ENCODE peak calls at places on chromosomes 4 and X, in six cellular contexts. J is Caco-2, E is hepatocyte, L is PC-3, X is ovary, Y is MM.1S. W is an unnamed sample.

GRCh38 chr4:138114434-138114833 is 127.7 kb downstream of the SLC7A11 start:
- DNase-seq in J (no peak), E (no peak), L (no peak), X (no peak), Y (peak), W (peak)

GRCh38 chr4:152265149-152265621 is 270.7 kb downstream of the FBXW7 start:
- DNase-seq in J (no peak), E (peak), L (peak), X (no peak), Y (no peak), W (no peak)

GRCh38 chr4:102758241-102758871 is 2.4 kb downstream of the MANBA start:
- DNase-seq in J (no peak), E (no peak), L (peak), X (no peak), Y (no peak), W (no peak)

GRCh38 chr4:21982087-21982486 is 33.5 kb upstream of the KCNIP4 start:
- DNase-seq in J (no peak), E (no peak), L (no peak), X (no peak), Y (no peak), W (no peak)

GRCh38 chrX:120429776-120430535 is 39.1 kb downstream of the LAMP2 start:
- DNase-seq in J (no peak), E (no peak), L (no peak), X (no peak), Y (no peak), W (peak)

GRCh38 chr4:93646225-93646930 is 182.2 kb upstream of the ATOH1 start:
- DNase-seq in J (no peak), E (peak), L (peak), X (no peak), Y (no peak), W (no peak)

GRCh38 chr4:108013955-108014354 is 24.3 kb downstream of the HADH start:
- DNase-seq in J (no peak), E (no peak), L (no peak), X (no peak), Y (no peak), W (no peak)

GRCh38 chr4:153438916-153439756 is 27.0 kb upstream of the TMEM131L start:
- DNase-seq in J (no peak), E (no peak), L (no peak), X (no peak), Y (peak), W (peak)

GRCh38 chr4:141636771-141637460 is 533 bp downstream of the IL15 start:
- DNase-seq in J (no peak), E (peak), L (peak), X (no peak), Y (peak), W (peak)

GRCh38 chr4:188201851-188202250 is 62.6 kb downstream of the TRIML1 start:
- DNase-seq in J (no peak), E (no peak), L (no peak), X (no peak), Y (no peak), W (no peak)

GRCh38 chrX:6227445-6227820 is 1.2 kb downstream of the NLGN4X start:
- DNase-seq in J (no peak), E (no peak), L (no peak), X (peak), Y (no peak), W (no peak)

GRCh38 chr4:183097251-183098079 is 1.6 kb upstream of the WWC2 start:
- DNase-seq in J (no peak), E (no peak), L (no peak), X (peak), Y (no peak), W (no peak)

GRCh38 chrX:111052478-111052877 is 43.5 kb upstream of the PAK3 start:
- DNase-seq in J (no peak), E (no peak), L (no peak), X (no peak), Y (no peak), W (no peak)

GRCh38 chrX:69506617-69507499 is 2.7 kb downstream of the NALF2 start:
- DNase-seq in J (no peak), E (no peak), L (no peak), X (no peak), Y (no peak), W (no peak)

GRCh38 chr4:142572076-142572475 is 274.0 kb downstream of the INPP4B start:
- DNase-seq in J (no peak), E (no peak), L (no peak), X (no peak), Y (peak), W (no peak)

GRCh38 chr4:36310237-36310636 is 28.8 kb downstream of the DTHD1 start:
- DNase-seq in J (no peak), E (no peak), L (no peak), X (no peak), Y (no peak), W (no peak)

GRCh38 chrX:70434352-70434866 is 10.2 kb upstream of the DLG3 start:
- DNase-seq in J (peak), E (peak), L (peak), X (peak), Y (peak), W (peak)

GRCh38 chr4:81470456-81471327 is 1.0 kb downstream of the RASGEF1B start:
- DNase-seq in J (peak), E (peak), L (peak), X (no peak), Y (peak), W (no peak)

GRCh38 chr4:79528241-79528706 is 120.2 kb upstream of the GK2 start:
- DNase-seq in J (no peak), E (no peak), L (peak), X (no peak), Y (no peak), W (no peak)

GRCh38 chr4:98573791-98574190 is 84.6 kb downstream of the TSPAN5 start:
- DNase-seq in J (no peak), E (no peak), L (peak), X (no peak), Y (no peak), W (no peak)

GRCh38 chr4:104531390-104531789 is 36.7 kb upstream of the CXXC4 start:
- DNase-seq in J (no peak), E (no peak), L (no peak), X (no peak), Y (peak), W (no peak)

GRCh38 chrX:40646489-40647306 is 663 bp downstream of the CXorf38 start:
- DNase-seq in J (no peak), E (peak), L (peak), X (peak), Y (peak), W (peak)

GRCh38 chr4:174928575-174929253 is 10.6 kb downstream of the ADAM29 start:
- DNase-seq in J (no peak), E (no peak), L (no peak), X (no peak), Y (no peak), W (peak)

GRCh38 chr4:174928174-174928573 is 10.0 kb downstream of the ADAM29 start:
- DNase-seq in J (no peak), E (no peak), L (no peak), X (no peak), Y (peak), W (peak)

GRCh38 chr4:174933083-174933482 is 14.9 kb downstream of the ADAM29 start:
- DNase-seq in J (no peak), E (no peak), L (no peak), X (no peak), Y (no peak), W (no peak)

GRCh38 chr4:174929346-174929745 is 11.2 kb downstream of the ADAM29 start:
- DNase-seq in J (no peak), E (no peak), L (no peak), X (no peak), Y (no peak), W (peak)

GRCh38 chr4:174930895-174931294 is 12.7 kb downstream of the ADAM29 start:
- DNase-seq in J (no peak), E (no peak), L (no peak), X (no peak), Y (no peak), W (peak)
- TF ChIP-seq CTCF in J (no peak), E (no peak), L (no peak), X (no peak), Y (no peak), W (no peak)

DNA sequence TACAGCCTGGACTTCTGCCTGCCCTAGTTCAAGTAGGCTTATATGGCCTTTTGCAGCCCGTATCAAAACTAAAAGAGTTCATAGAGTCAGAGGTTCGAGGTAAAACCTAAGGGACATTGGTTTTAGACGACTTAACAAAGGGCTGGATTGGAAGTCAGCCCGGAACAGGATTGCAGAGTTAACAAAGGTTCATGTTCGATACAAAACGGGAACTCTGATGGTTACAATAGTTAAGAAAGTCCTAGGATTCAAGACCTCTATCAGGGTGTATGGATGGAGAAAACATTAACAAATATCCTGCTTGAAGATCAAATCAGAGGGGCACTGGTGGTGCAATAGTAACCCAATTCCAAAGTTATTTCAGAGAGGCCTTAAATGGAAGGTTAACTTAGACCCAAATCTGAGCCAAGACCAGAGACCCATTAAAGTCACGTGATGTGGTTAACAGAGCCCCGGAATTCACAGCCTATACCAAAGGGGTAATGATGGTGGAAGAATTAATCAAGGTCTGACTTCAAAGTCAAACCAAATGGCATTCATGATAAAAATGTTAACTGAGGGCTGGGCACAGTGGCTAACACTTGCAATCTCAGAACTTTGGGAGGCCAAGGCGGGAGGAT is 656 bp upstream of the ZNF630 start:
- DNase-seq in J (no peak), E (no peak), L (no peak), X (no peak), Y (no peak), W (no peak)
- H3K4me3 ChIP-seq in J (no peak), E (no peak), L (peak), X (peak), Y (peak), W (peak)

DNA sequence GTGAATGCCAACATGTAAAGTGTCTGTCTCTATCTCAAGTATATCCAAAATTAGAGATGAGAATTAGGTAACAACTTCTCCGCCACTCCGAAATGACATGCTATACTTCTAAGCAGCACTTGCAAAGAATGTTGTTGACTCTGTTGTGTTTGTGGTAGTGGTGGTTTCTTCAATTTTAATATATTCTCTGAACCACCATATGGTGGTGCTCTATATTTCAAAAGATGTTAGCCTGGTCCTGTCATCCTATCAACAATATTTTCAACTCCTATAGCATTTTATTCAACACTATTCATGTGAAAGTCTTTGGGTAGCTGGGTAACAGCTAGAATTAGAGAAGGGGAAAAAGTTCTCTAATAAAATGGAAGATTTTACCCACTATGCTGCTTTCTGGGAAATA is 1622.8 kb upstream of the IGFBP7 start:
- DNase-seq in J (no peak), E (no peak), L (peak), X (no peak), Y (no peak), W (no peak)
- TF ChIP-seq CTCF in J (no peak), E (peak), L (peak), X (no peak), Y (peak), W (no peak)

GRCh38 chr4:140094701-140095420 is 59.1 kb downstream of the MAML3 start:
- DNase-seq in J (no peak), E (peak), L (peak), X (no peak), Y (no peak), W (no peak)
- H3K4me3 ChIP-seq in J (no peak), E (no peak), L (peak), X (no peak), Y (no peak), W (no peak)

GRCh38 chr4:110970642-110971041 is 347.8 kb upstream of the PITX2 start:
- DNase-seq in J (peak), E (peak), L (peak), X (no peak), Y (peak), W (peak)
- TF ChIP-seq CTCF in J (peak), E (peak), L (peak), X (no peak), Y (peak), W (peak)

GRCh38 chr4:47013373-47013772 is 18.0 kb upstream of the GABRB1 start:
- DNase-seq in J (no peak), E (no peak), L (no peak), X (no peak), Y (no peak), W (no peak)

GRCh38 chr4:47011189-47011518 is 17.8 kb upstream of the GABRA4 start:
- DNase-seq in J (no peak), E (no peak), L (no peak), X (no peak), Y (no peak), W (no peak)

DNA sequence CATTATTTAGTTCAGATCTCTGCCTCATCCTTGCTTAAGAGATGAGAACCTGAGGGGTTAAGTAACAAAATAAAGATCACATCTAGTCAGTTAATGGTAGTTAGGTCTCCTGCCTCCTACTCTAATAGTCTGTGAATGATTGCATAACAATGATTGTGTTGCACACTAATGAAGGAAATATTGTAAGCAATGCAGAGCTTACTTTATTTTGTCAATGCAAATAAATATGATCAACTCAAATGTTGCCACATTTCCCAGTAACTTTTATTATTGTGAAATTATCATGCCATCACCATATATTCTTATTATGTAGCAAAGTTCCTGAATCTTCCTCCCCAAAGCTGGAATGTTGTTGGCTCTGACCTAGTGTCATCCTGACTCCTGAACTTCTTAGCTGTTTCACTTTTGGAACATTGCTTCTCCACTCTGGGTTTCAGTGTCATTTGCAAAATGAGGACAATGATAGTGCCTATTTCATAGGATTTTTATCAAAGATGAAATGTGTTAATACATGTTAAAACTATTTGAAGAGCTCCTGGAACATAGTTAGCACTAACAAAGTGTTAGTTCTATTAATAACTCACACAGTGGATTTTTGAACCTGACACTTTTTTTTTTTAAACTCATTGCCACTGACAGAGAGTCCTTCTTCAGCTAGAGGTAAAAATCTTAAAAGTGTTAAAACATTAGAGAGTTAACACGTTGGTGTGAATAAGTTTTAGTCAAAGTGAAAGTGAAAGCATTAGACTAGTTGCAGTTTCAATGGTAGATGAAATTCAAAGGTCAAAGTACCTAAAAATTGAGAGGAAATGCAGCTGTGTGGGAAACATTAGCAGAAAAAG is 17.2 kb upstream of the GABRA4 start:
- DNase-seq in J (no peak), E (no peak), L (no peak), X (no peak), Y (peak), W (peak)
- H3K4me3 ChIP-seq in J (no peak), E (no peak), L (no peak), X (no peak), Y (peak), W (no peak)

W was measured in GM12865.